ENCODE peak calls at places on chromosomes 11 and 22, in eight cellular contexts. One of them, this sample, is unnamed.

GRCh38 chr11:4826425-4826824 is 5.3 kb downstream of the OR51F2 start:
- DNase-seq in mammary epithelial cell: no peak
- DNase-seq in fibroblast of lung: peak; percentile 12
- DNase-seq in left ventricle myocardium inferior: no peak
- DNase-seq in cardiac muscle cell: no peak
- DNase-seq in uterus: no peak
- DNase-seq in gastrocnemius medialis: no peak
- DNase-seq in CD4-positive, alpha-beta memory T cell: no peak
- DNase-seq in this sample: no peak

GRCh38 chr22:20228055-20228938 is 39.8 kb downstream of the RTN4R start:
- DNase-seq in mammary epithelial cell: no peak
- DNase-seq in fibroblast of lung: no peak
- DNase-seq in left ventricle myocardium inferior: no peak
- DNase-seq in cardiac muscle cell: no peak
- DNase-seq in uterus: no peak
- DNase-seq in gastrocnemius medialis: no peak
- DNase-seq in CD4-positive, alpha-beta memory T cell: no peak
- DNase-seq in this sample: no peak

GRCh38 chr11:129701706-129702105 is 113.9 kb upstream of the TMEM45B start:
- DNase-seq in mammary epithelial cell: no peak
- DNase-seq in fibroblast of lung: no peak
- DNase-seq in left ventricle myocardium inferior: no peak
- DNase-seq in cardiac muscle cell: no peak
- DNase-seq in uterus: no peak
- DNase-seq in gastrocnemius medialis: no peak
- DNase-seq in CD4-positive, alpha-beta memory T cell: no peak
- DNase-seq in this sample: no peak

GRCh38 chr11:98099371-98099770 is 921.4 kb upstream of the CNTN5 start:
- DNase-seq in mammary epithelial cell: peak; percentile 16
- DNase-seq in fibroblast of lung: no peak
- DNase-seq in left ventricle myocardium inferior: no peak
- DNase-seq in cardiac muscle cell: no peak
- DNase-seq in uterus: no peak
- DNase-seq in gastrocnemius medialis: no peak
- DNase-seq in CD4-positive, alpha-beta memory T cell: no peak
- DNase-seq in this sample: no peak

GRCh38 chr11:65280646-65281045 is 18.9 kb downstream of the POLA2 start:
- DNase-seq in mammary epithelial cell: no peak
- DNase-seq in fibroblast of lung: no peak
- DNase-seq in left ventricle myocardium inferior: no peak
- DNase-seq in cardiac muscle cell: no peak
- DNase-seq in uterus: no peak
- DNase-seq in gastrocnemius medialis: no peak
- DNase-seq in CD4-positive, alpha-beta memory T cell: no peak
- DNase-seq in this sample: no peak

GRCh38 chr11:44879432-44879831 is 71.3 kb downstream of the TP53I11 start:
- DNase-seq in mammary epithelial cell: no peak
- DNase-seq in fibroblast of lung: no peak
- DNase-seq in left ventricle myocardium inferior: no peak
- DNase-seq in cardiac muscle cell: no peak
- DNase-seq in uterus: no peak
- DNase-seq in gastrocnemius medialis: no peak
- DNase-seq in CD4-positive, alpha-beta memory T cell: no peak
- DNase-seq in this sample: no peak

GRCh38 chr11:3165152-3165705 is at the start of gene OSBPL5:
- DNase-seq in mammary epithelial cell: peak; percentile 42
- DNase-seq in fibroblast of lung: peak; percentile 73
- DNase-seq in left ventricle myocardium inferior: peak; percentile 87
- DNase-seq in cardiac muscle cell: peak; percentile 77
- DNase-seq in uterus: peak; percentile 82
- DNase-seq in gastrocnemius medialis: peak; percentile 48
- DNase-seq in CD4-positive, alpha-beta memory T cell: peak; percentile 19
- DNase-seq in this sample: peak; percentile 83

GRCh38 chr11:60791534-60791933 is 6.4 kb downstream of the MS4A10 start:
- DNase-seq in mammary epithelial cell: no peak
- DNase-seq in fibroblast of lung: no peak
- DNase-seq in left ventricle myocardium inferior: no peak
- DNase-seq in cardiac muscle cell: no peak
- DNase-seq in uterus: no peak
- DNase-seq in gastrocnemius medialis: no peak
- DNase-seq in CD4-positive, alpha-beta memory T cell: no peak
- DNase-seq in this sample: no peak

GRCh38 chr11:132186699-132187098 is 816.3 kb downstream of the NTM start:
- DNase-seq in mammary epithelial cell: no peak
- DNase-seq in fibroblast of lung: no peak
- DNase-seq in left ventricle myocardium inferior: no peak
- DNase-seq in cardiac muscle cell: no peak
- DNase-seq in uterus: no peak
- DNase-seq in gastrocnemius medialis: no peak
- DNase-seq in CD4-positive, alpha-beta memory T cell: no peak
- DNase-seq in this sample: no peak

GRCh38 chr22:38754247-38755154 is 1.3 kb downstream of the SUN2 start:
- DNase-seq in mammary epithelial cell: peak; percentile 81
- DNase-seq in fibroblast of lung: peak; percentile 73
- DNase-seq in left ventricle myocardium inferior: peak; percentile 54
- DNase-seq in cardiac muscle cell: peak; percentile 78
- DNase-seq in uterus: peak; percentile 74
- DNase-seq in gastrocnemius medialis: peak; percentile 87
- DNase-seq in CD4-positive, alpha-beta memory T cell: no peak
- DNase-seq in this sample: peak; percentile 72

GRCh38 chr11:121687961-121688566 is 235.3 kb upstream of the SORL1-AS1 start:
- DNase-seq in mammary epithelial cell: no peak
- DNase-seq in fibroblast of lung: peak; percentile 84
- DNase-seq in left ventricle myocardium inferior: no peak
- DNase-seq in cardiac muscle cell: peak; percentile 70
- DNase-seq in uterus: no peak
- DNase-seq in gastrocnemius medialis: no peak
- DNase-seq in CD4-positive, alpha-beta memory T cell: no peak
- DNase-seq in this sample: no peak

GRCh38 chr11:34624069-34624468 is 3.2 kb downstream of the EHF start:
- DNase-seq in mammary epithelial cell: no peak
- DNase-seq in fibroblast of lung: no peak
- DNase-seq in left ventricle myocardium inferior: no peak
- DNase-seq in cardiac muscle cell: no peak
- DNase-seq in uterus: no peak
- DNase-seq in gastrocnemius medialis: no peak
- DNase-seq in CD4-positive, alpha-beta memory T cell: peak; percentile 36
- DNase-seq in this sample: peak; percentile 71
- H3K4me1 ChIP-seq in mammary epithelial cell: peaks cover 47% of the 10 kb centered on the region
- H3K4me1 ChIP-seq in fibroblast of lung: no peaks in the 10 kb centered on the region
- H3K4me1 ChIP-seq in left ventricle myocardium inferior: no peaks in the 10 kb centered on the region
- H3K4me1 ChIP-seq in cardiac muscle cell: no peaks in the 10 kb centered on the region
- H3K4me1 ChIP-seq in uterus: no peaks in the 10 kb centered on the region
- H3K4me1 ChIP-seq in gastrocnemius medialis: no peaks in the 10 kb centered on the region
- H3K4me1 ChIP-seq in CD4-positive, alpha-beta memory T cell: no peaks in the 10 kb centered on the region
- H3K4me1 ChIP-seq in this sample: no peaks in the 10 kb centered on the region

GRCh38 chr11:111336582-111337256 is 38.4 kb downstream of the POU2AF3 start:
- DNase-seq in mammary epithelial cell: no peak
- DNase-seq in fibroblast of lung: peak; percentile 85
- DNase-seq in left ventricle myocardium inferior: no peak
- DNase-seq in cardiac muscle cell: peak; percentile 95
- DNase-seq in uterus: no peak
- DNase-seq in gastrocnemius medialis: no peak
- DNase-seq in CD4-positive, alpha-beta memory T cell: no peak
- DNase-seq in this sample: no peak
- H3K4me1 ChIP-seq in mammary epithelial cell: no peaks in the 10 kb centered on the region
- H3K4me1 ChIP-seq in fibroblast of lung: no peaks in the 10 kb centered on the region
- H3K4me1 ChIP-seq in left ventricle myocardium inferior: peaks cover 9% of the 10 kb centered on the region
- H3K4me1 ChIP-seq in cardiac muscle cell: no peaks in the 10 kb centered on the region
- H3K4me1 ChIP-seq in uterus: peaks cover 4% of the 10 kb centered on the region
- H3K4me1 ChIP-seq in gastrocnemius medialis: peaks cover 7% of the 10 kb centered on the region
- H3K4me1 ChIP-seq in CD4-positive, alpha-beta memory T cell: no peaks in the 10 kb centered on the region
- H3K4me1 ChIP-seq in this sample: peaks cover 13% of the 10 kb centered on the region

GRCh38 chr11:47512701-47513100 is 40.2 kb downstream of the CELF1 start:
- DNase-seq in mammary epithelial cell: no peak
- DNase-seq in fibroblast of lung: no peak
- DNase-seq in left ventricle myocardium inferior: no peak
- DNase-seq in cardiac muscle cell: no peak
- DNase-seq in uterus: no peak
- DNase-seq in gastrocnemius medialis: no peak
- DNase-seq in CD4-positive, alpha-beta memory T cell: no peak
- DNase-seq in this sample: no peak

GRCh38 chr11:47514825-47515647 is 37.9 kb downstream of the CELF1 start:
- DNase-seq in mammary epithelial cell: peak; percentile 65
- DNase-seq in fibroblast of lung: peak; percentile 95
- DNase-seq in left ventricle myocardium inferior: no peak
- DNase-seq in cardiac muscle cell: peak; percentile 82
- DNase-seq in uterus: no peak
- DNase-seq in gastrocnemius medialis: no peak
- DNase-seq in CD4-positive, alpha-beta memory T cell: no peak
- DNase-seq in this sample: no peak

GRCh38 chr11:47516155-47516554 is 36.8 kb downstream of the CELF1 start:
- DNase-seq in mammary epithelial cell: no peak
- DNase-seq in fibroblast of lung: no peak
- DNase-seq in left ventricle myocardium inferior: no peak
- DNase-seq in cardiac muscle cell: no peak
- DNase-seq in uterus: no peak
- DNase-seq in gastrocnemius medialis: no peak
- DNase-seq in CD4-positive, alpha-beta memory T cell: no peak
- DNase-seq in this sample: no peak

GRCh38 chr11:47518212-47518959 is 34.5 kb downstream of the CELF1 start:
- DNase-seq in mammary epithelial cell: no peak
- DNase-seq in fibroblast of lung: no peak
- DNase-seq in left ventricle myocardium inferior: no peak
- DNase-seq in cardiac muscle cell: no peak
- DNase-seq in uterus: no peak
- DNase-seq in gastrocnemius medialis: no peak
- DNase-seq in CD4-positive, alpha-beta memory T cell: no peak
- DNase-seq in this sample: no peak

GRCh38 chr11:47516984-47517853 is 35.7 kb downstream of the CELF1 start:
- DNase-seq in mammary epithelial cell: no peak
- DNase-seq in fibroblast of lung: no peak
- DNase-seq in left ventricle myocardium inferior: no peak
- DNase-seq in cardiac muscle cell: no peak
- DNase-seq in uterus: no peak
- DNase-seq in gastrocnemius medialis: no peak
- DNase-seq in CD4-positive, alpha-beta memory T cell: no peak
- DNase-seq in this sample: no peak
- H3K4me1 ChIP-seq in mammary epithelial cell: peaks cover 9% of the 10 kb centered on the region
- H3K4me1 ChIP-seq in fibroblast of lung: peaks cover 25% of the 10 kb centered on the region
- H3K4me1 ChIP-seq in left ventricle myocardium inferior: peaks cover 100% of the 10 kb centered on the region
- H3K4me1 ChIP-seq in cardiac muscle cell: peaks cover 40% of the 10 kb centered on the region
- H3K4me1 ChIP-seq in uterus: peaks cover 12% of the 10 kb centered on the region
- H3K4me1 ChIP-seq in gastrocnemius medialis: peaks cover 99% of the 10 kb centered on the region
- H3K4me1 ChIP-seq in CD4-positive, alpha-beta memory T cell: peaks cover 77% of the 10 kb centered on the region
- H3K4me1 ChIP-seq in this sample: peaks cover 74% of the 10 kb centered on the region

GRCh38 chr11:19370100-19370861 is 129.5 kb upstream of the E2F8 start:
- DNase-seq in mammary epithelial cell: peak; percentile 62
- DNase-seq in fibroblast of lung: peak; percentile 54
- DNase-seq in left ventricle myocardium inferior: peak; percentile 45
- DNase-seq in cardiac muscle cell: peak; percentile 94
- DNase-seq in uterus: no peak
- DNase-seq in gastrocnemius medialis: peak; percentile 81
- DNase-seq in CD4-positive, alpha-beta memory T cell: no peak
- DNase-seq in this sample: no peak

GRCh38 chr11:19368726-19369364 is 128.1 kb upstream of the E2F8 start:
- DNase-seq in mammary epithelial cell: no peak
- DNase-seq in fibroblast of lung: no peak
- DNase-seq in left ventricle myocardium inferior: no peak
- DNase-seq in cardiac muscle cell: peak; percentile 80
- DNase-seq in uterus: no peak
- DNase-seq in gastrocnemius medialis: no peak
- DNase-seq in CD4-positive, alpha-beta memory T cell: no peak
- DNase-seq in this sample: no peak

GRCh38 chr11:19367051-19367709 is 126.4 kb upstream of the E2F8 start:
- DNase-seq in mammary epithelial cell: no peak
- DNase-seq in fibroblast of lung: peak; percentile 82
- DNase-seq in left ventricle myocardium inferior: no peak
- DNase-seq in cardiac muscle cell: no peak
- DNase-seq in uterus: no peak
- DNase-seq in gastrocnemius medialis: peak; percentile 55
- DNase-seq in CD4-positive, alpha-beta memory T cell: no peak
- DNase-seq in this sample: no peak

DNA sequence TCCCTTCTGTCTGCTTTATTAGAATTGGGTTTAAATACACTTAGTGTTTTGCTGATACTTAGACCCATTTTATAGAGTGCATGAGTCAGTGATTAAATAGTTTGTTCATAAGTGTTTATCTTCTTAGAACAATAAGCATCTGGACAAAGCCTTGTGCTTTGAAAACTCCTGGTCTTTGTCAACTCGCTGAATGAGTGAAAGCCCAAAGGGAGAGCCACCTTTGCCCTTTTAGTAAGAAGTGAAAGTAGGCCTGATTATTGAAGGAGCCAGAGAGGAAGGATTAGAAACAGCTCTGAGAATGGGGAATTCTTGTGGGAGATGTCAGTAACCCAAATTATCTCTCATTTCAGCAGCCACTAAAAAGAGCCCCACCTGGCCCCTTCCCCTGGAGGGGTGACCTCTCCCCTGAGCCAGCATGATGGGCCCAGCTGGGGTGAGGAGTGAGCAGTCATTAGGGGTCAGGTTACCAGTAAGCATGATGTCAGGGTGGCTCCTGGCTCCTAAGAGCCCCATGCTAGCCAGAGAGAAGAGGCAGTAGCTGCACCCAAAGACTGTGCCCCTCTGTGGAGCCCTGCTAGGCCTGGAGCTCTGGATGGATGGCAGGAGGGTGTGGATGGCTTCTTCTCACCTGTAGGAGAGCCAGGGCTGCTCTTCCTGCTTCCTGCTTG is 125.1 kb upstream of the E2F8 start:
- DNase-seq in mammary epithelial cell: no peak
- DNase-seq in fibroblast of lung: no peak
- DNase-seq in left ventricle myocardium inferior: no peak
- DNase-seq in cardiac muscle cell: peak; percentile 45
- DNase-seq in uterus: no peak
- DNase-seq in gastrocnemius medialis: no peak
- DNase-seq in CD4-positive, alpha-beta memory T cell: no peak
- DNase-seq in this sample: no peak
- H3K4me1 ChIP-seq in mammary epithelial cell: peaks cover 14% of the 10 kb centered on the region
- H3K4me1 ChIP-seq in fibroblast of lung: peaks cover 27% of the 10 kb centered on the region
- H3K4me1 ChIP-seq in left ventricle myocardium inferior: peaks cover 29% of the 10 kb centered on the region
- H3K4me1 ChIP-seq in cardiac muscle cell: peaks cover 4% of the 10 kb centered on the region
- H3K4me1 ChIP-seq in uterus: no peaks in the 10 kb centered on the region
- H3K4me1 ChIP-seq in gastrocnemius medialis: peaks cover 39% of the 10 kb centered on the region
- H3K4me1 ChIP-seq in CD4-positive, alpha-beta memory T cell: no peaks in the 10 kb centered on the region
- H3K4me1 ChIP-seq in this sample: peaks cover 19% of the 10 kb centered on the region

GRCh38 chr11:12717851-12718291 is 43.6 kb downstream of the TEAD1 start:
- DNase-seq in mammary epithelial cell: peak; percentile 76
- DNase-seq in fibroblast of lung: peak; percentile 54
- DNase-seq in left ventricle myocardium inferior: no peak
- DNase-seq in cardiac muscle cell: no peak
- DNase-seq in uterus: no peak
- DNase-seq in gastrocnemius medialis: no peak
- DNase-seq in CD4-positive, alpha-beta memory T cell: peak; percentile 64
- DNase-seq in this sample: no peak
- H3K4me1 ChIP-seq in mammary epithelial cell: peaks cover 22% of the 10 kb centered on the region
- H3K4me1 ChIP-seq in fibroblast of lung: no peaks in the 10 kb centered on the region
- H3K4me1 ChIP-seq in left ventricle myocardium inferior: peaks cover 81% of the 10 kb centered on the region
- H3K4me1 ChIP-seq in cardiac muscle cell: peaks cover 31% of the 10 kb centered on the region
- H3K4me1 ChIP-seq in uterus: no peaks in the 10 kb centered on the region
- H3K4me1 ChIP-seq in gastrocnemius medialis: peaks cover 67% of the 10 kb centered on the region
- H3K4me1 ChIP-seq in CD4-positive, alpha-beta memory T cell: peaks cover 18% of the 10 kb centered on the region
- H3K4me1 ChIP-seq in this sample: peaks cover 15% of the 10 kb centered on the region

DNA sequence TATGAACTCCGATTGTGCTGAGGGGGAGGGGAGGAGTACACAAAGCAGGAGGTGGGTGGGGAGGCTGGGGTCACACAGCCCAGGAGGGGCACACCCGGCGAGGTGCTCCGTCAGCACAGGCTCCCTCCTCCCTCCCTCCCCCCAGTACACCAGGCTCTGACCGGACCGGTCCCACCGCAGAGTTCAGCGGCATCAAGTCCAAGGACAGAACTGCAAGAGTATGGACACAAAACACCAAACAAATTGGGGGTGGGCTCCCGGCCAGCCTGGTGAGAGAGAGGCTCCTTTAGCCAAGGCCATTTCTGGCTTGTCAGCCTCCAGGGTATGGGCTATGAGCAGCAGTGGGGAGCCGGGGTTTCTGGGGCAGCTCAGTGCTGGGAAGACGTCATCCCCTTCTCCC is 68.3 kb downstream of the ST3GAL4 start:
- DNase-seq in mammary epithelial cell: no peak
- DNase-seq in fibroblast of lung: no peak
- DNase-seq in left ventricle myocardium inferior: no peak
- DNase-seq in cardiac muscle cell: no peak
- DNase-seq in uterus: no peak
- DNase-seq in gastrocnemius medialis: no peak
- DNase-seq in CD4-positive, alpha-beta memory T cell: no peak
- DNase-seq in this sample: peak; percentile 28
- H3K4me1 ChIP-seq in mammary epithelial cell: peaks cover 5% of the 10 kb centered on the region
- H3K4me1 ChIP-seq in fibroblast of lung: peaks cover 2% of the 10 kb centered on the region
- H3K4me1 ChIP-seq in left ventricle myocardium inferior: peaks cover 72% of the 10 kb centered on the region
- H3K4me1 ChIP-seq in cardiac muscle cell: peaks cover 21% of the 10 kb centered on the region
- H3K4me1 ChIP-seq in uterus: no peaks in the 10 kb centered on the region
- H3K4me1 ChIP-seq in gastrocnemius medialis: peaks cover 23% of the 10 kb centered on the region
- H3K4me1 ChIP-seq in CD4-positive, alpha-beta memory T cell: no peaks in the 10 kb centered on the region
- H3K4me1 ChIP-seq in this sample: peaks cover 33% of the 10 kb centered on the region